ENCODE peak calls at places on chromosomes 11 and 22, in five cellular contexts. One of them, this sample, is unnamed.

GRCh38 chr11:73338279-73338678 is 30.2 kb downstream of the ARHGEF17 start:
- DNase-seq in dorsolateral prefrontal cortex: no peak
- DNase-seq in body of pancreas: no peak
- DNase-seq in A673: no peak
- DNase-seq in fibroblast of mammary gland: no peak
- DNase-seq in this sample: no peak

GRCh38 chr11:27296406-27296994 is 66.5 kb downstream of the CCDC34 start:
- DNase-seq in fibroblast of mammary gland: peak
- DNase-seq in dorsolateral prefrontal cortex: no peak
- DNase-seq in body of pancreas: no peak
- DNase-seq in A673: peak
- DNase-seq in this sample: peak

GRCh38 chr22:50244420-50245213 is at the start of gene TUBGCP6:
- DNase-seq in A673: peak
- DNase-seq in body of pancreas: peak
- DNase-seq in dorsolateral prefrontal cortex: peak
- DNase-seq in fibroblast of mammary gland: peak
- DNase-seq in this sample: peak

GRCh38 chr11:40688369-40688768 is 771.1 kb downstream of the LRRC4C start:
- DNase-seq in fibroblast of mammary gland: no peak
- DNase-seq in dorsolateral prefrontal cortex: no peak
- DNase-seq in A673: no peak
- DNase-seq in body of pancreas: no peak
- DNase-seq in this sample: no peak

GRCh38 chr22:39908737-39909136 is 7.9 kb downstream of the GRAP2 start:
- DNase-seq in fibroblast of mammary gland: peak
- DNase-seq in dorsolateral prefrontal cortex: no peak
- DNase-seq in A673: no peak
- DNase-seq in body of pancreas: no peak
- DNase-seq in this sample: no peak

GRCh38 chr11:68317147-68317785 is 4.9 kb downstream of the LRP5 start:
- DNase-seq in dorsolateral prefrontal cortex: no peak
- DNase-seq in A673: no peak
- DNase-seq in body of pancreas: no peak
- DNase-seq in fibroblast of mammary gland: no peak
- DNase-seq in this sample: no peak

GRCh38 chr11:13262096-13262495 is 15.5 kb upstream of the BMAL1 start:
- DNase-seq in body of pancreas: no peak
- DNase-seq in fibroblast of mammary gland: peak
- DNase-seq in dorsolateral prefrontal cortex: no peak
- DNase-seq in A673: no peak
- DNase-seq in this sample: peak

GRCh38 chr11:65526744-65527143 is 1.9 kb downstream of the SCYL1 start:
- DNase-seq in A673: no peak
- DNase-seq in body of pancreas: no peak
- DNase-seq in fibroblast of mammary gland: no peak
- DNase-seq in dorsolateral prefrontal cortex: no peak
- DNase-seq in this sample: no peak

GRCh38 chr22:17492247-17492646 is 71.1 kb upstream of the SLC25A18 start:
- DNase-seq in body of pancreas: no peak
- DNase-seq in A673: no peak
- DNase-seq in dorsolateral prefrontal cortex: peak
- DNase-seq in fibroblast of mammary gland: no peak
- DNase-seq in this sample: no peak

GRCh38 chr11:92050305-92050704 is 174.3 kb upstream of the FAT3 start:
- DNase-seq in A673: no peak
- DNase-seq in body of pancreas: no peak
- DNase-seq in fibroblast of mammary gland: no peak
- DNase-seq in dorsolateral prefrontal cortex: no peak
- DNase-seq in this sample: no peak

GRCh38 chr11:109970516-109971183 is 122.5 kb upstream of the ZC3H12C start:
- DNase-seq in body of pancreas: no peak
- DNase-seq in dorsolateral prefrontal cortex: no peak
- DNase-seq in fibroblast of mammary gland: no peak
- DNase-seq in A673: no peak
- DNase-seq in this sample: no peak

GRCh38 chr11:57321996-57322880 is 2.5 kb downstream of the TNKS1BP1 start:
- DNase-seq in A673: peak
- DNase-seq in dorsolateral prefrontal cortex: peak
- DNase-seq in fibroblast of mammary gland: peak
- DNase-seq in body of pancreas: peak
- DNase-seq in this sample: peak

GRCh38 chr11:6646040-6646439 is 9.6 kb downstream of the DCHS1 start:
- DNase-seq in A673: no peak
- DNase-seq in body of pancreas: no peak
- DNase-seq in fibroblast of mammary gland: peak
- DNase-seq in dorsolateral prefrontal cortex: no peak
- DNase-seq in this sample: peak

GRCh38 chr22:45069925-45070324 is 60.1 kb upstream of the PHF21B start:
- DNase-seq in A673: no peak
- DNase-seq in dorsolateral prefrontal cortex: no peak
- DNase-seq in body of pancreas: no peak
- DNase-seq in fibroblast of mammary gland: no peak
- DNase-seq in this sample: no peak

GRCh38 chr11:120169981-120170698 is 32.2 kb upstream of the TRIM29 start:
- DNase-seq in A673: no peak
- DNase-seq in body of pancreas: no peak
- DNase-seq in dorsolateral prefrontal cortex: no peak
- DNase-seq in fibroblast of mammary gland: no peak
- DNase-seq in this sample: no peak

GRCh38 chr11:108199446-108200321 is 22.8 kb downstream of the NPAT start:
- DNase-seq in A673: no peak
- DNase-seq in dorsolateral prefrontal cortex: no peak
- DNase-seq in fibroblast of mammary gland: peak
- DNase-seq in body of pancreas: no peak
- DNase-seq in this sample: peak

GRCh38 chr11:28366549-28367341 is 258.6 kb downstream of the METTL15 start:
- DNase-seq in dorsolateral prefrontal cortex: no peak
- DNase-seq in A673: no peak
- DNase-seq in body of pancreas: no peak
- DNase-seq in fibroblast of mammary gland: peak
- DNase-seq in this sample: peak

GRCh38 chr11:64165842-64166635 is at the start of gene MACROD1:
- DNase-seq in A673: peak
- DNase-seq in fibroblast of mammary gland: peak
- DNase-seq in body of pancreas: peak
- DNase-seq in dorsolateral prefrontal cortex: peak
- DNase-seq in this sample: peak

GRCh38 chr11:64161037-64161436 is 4.9 kb downstream of the MACROD1 start:
- DNase-seq in body of pancreas: no peak
- DNase-seq in fibroblast of mammary gland: no peak
- DNase-seq in dorsolateral prefrontal cortex: no peak
- DNase-seq in A673: no peak
- DNase-seq in this sample: no peak

GRCh38 chr11:64163951-64164350 is 2.0 kb downstream of the MACROD1 start:
- DNase-seq in fibroblast of mammary gland: no peak
- DNase-seq in dorsolateral prefrontal cortex: no peak
- DNase-seq in body of pancreas: no peak
- DNase-seq in A673: no peak
- DNase-seq in this sample: no peak

GRCh38 chr11:64164392-64165312 is 1.3 kb downstream of the MACROD1 start:
- DNase-seq in dorsolateral prefrontal cortex: no peak
- DNase-seq in A673: no peak
- DNase-seq in fibroblast of mammary gland: no peak
- DNase-seq in body of pancreas: peak
- DNase-seq in this sample: no peak

GRCh38 chr11:64165482-64165841 is 451 bp downstream of the MACROD1 start:
- DNase-seq in A673: peak
- DNase-seq in dorsolateral prefrontal cortex: no peak
- DNase-seq in fibroblast of mammary gland: no peak
- DNase-seq in body of pancreas: peak
- DNase-seq in this sample: no peak
- TF ChIP-seq CTCF in A673: peak
- TF ChIP-seq CTCF in dorsolateral prefrontal cortex: no peak
- TF ChIP-seq CTCF in fibroblast of mammary gland: no peak
- TF ChIP-seq CTCF in body of pancreas: no peak
- TF ChIP-seq CTCF in this sample: no peak

GRCh38 chr11:59556883-59557205 is 45.5 kb downstream of the OR4D9 start:
- DNase-seq in body of pancreas: no peak
- DNase-seq in dorsolateral prefrontal cortex: no peak
- DNase-seq in fibroblast of mammary gland: peak
- DNase-seq in A673: peak
- DNase-seq in this sample: no peak
- H3K4me3 ChIP-seq in body of pancreas: no peak
- H3K4me3 ChIP-seq in dorsolateral prefrontal cortex: peak
- H3K4me3 ChIP-seq in fibroblast of mammary gland: peak
- H3K4me3 ChIP-seq in A673: peak
- H3K4me3 ChIP-seq in this sample: peak

GRCh38 chr11:134485316-134485715 is 73.3 kb upstream of the B3GAT1 start:
- DNase-seq in dorsolateral prefrontal cortex: no peak
- DNase-seq in fibroblast of mammary gland: no peak
- DNase-seq in A673: no peak
- DNase-seq in body of pancreas: no peak
- DNase-seq in this sample: no peak

GRCh38 chr11:134482865-134483264 is 70.8 kb upstream of the B3GAT1 start:
- DNase-seq in A673: no peak
- DNase-seq in body of pancreas: no peak
- DNase-seq in fibroblast of mammary gland: no peak
- DNase-seq in dorsolateral prefrontal cortex: no peak
- DNase-seq in this sample: no peak

GRCh38 chr11:134482128-134482527 is 70.1 kb upstream of the B3GAT1 start:
- DNase-seq in body of pancreas: no peak
- DNase-seq in dorsolateral prefrontal cortex: no peak
- DNase-seq in fibroblast of mammary gland: no peak
- DNase-seq in A673: no peak
- DNase-seq in this sample: no peak

GRCh38 chr11:134483857-134484256 is 71.8 kb upstream of the B3GAT1 start:
- DNase-seq in A673: no peak
- DNase-seq in dorsolateral prefrontal cortex: no peak
- DNase-seq in fibroblast of mammary gland: no peak
- DNase-seq in body of pancreas: no peak
- DNase-seq in this sample: no peak

GRCh38 chr11:134483291-134483690 is 71.2 kb upstream of the B3GAT1 start:
- DNase-seq in dorsolateral prefrontal cortex: no peak
- DNase-seq in fibroblast of mammary gland: no peak
- DNase-seq in A673: no peak
- DNase-seq in body of pancreas: no peak
- DNase-seq in this sample: no peak
- TF ChIP-seq CTCF in dorsolateral prefrontal cortex: no peak
- TF ChIP-seq CTCF in fibroblast of mammary gland: no peak
- TF ChIP-seq CTCF in A673: no peak
- TF ChIP-seq CTCF in body of pancreas: no peak
- TF ChIP-seq CTCF in this sample: no peak

GRCh38 chr11:46682773-46683752 is 17.4 kb downstream of the ARHGAP1 start:
- DNase-seq in body of pancreas: no peak
- DNase-seq in A673: no peak
- DNase-seq in dorsolateral prefrontal cortex: no peak
- DNase-seq in fibroblast of mammary gland: peak
- DNase-seq in this sample: peak

GRCh38 chr11:46692450-46692849 is 8.0 kb downstream of the ARHGAP1 start:
- DNase-seq in dorsolateral prefrontal cortex: no peak
- DNase-seq in A673: no peak
- DNase-seq in body of pancreas: no peak
- DNase-seq in fibroblast of mammary gland: no peak
- DNase-seq in this sample: no peak

GRCh38 chr11:46690702-46691101 is 9.7 kb downstream of the ARHGAP1 start:
- DNase-seq in body of pancreas: no peak
- DNase-seq in A673: no peak
- DNase-seq in fibroblast of mammary gland: no peak
- DNase-seq in dorsolateral prefrontal cortex: no peak
- DNase-seq in this sample: no peak

GRCh38 chr11:46684364-46684763 is 16.1 kb downstream of the ARHGAP1 start:
- DNase-seq in fibroblast of mammary gland: no peak
- DNase-seq in body of pancreas: no peak
- DNase-seq in A673: no peak
- DNase-seq in dorsolateral prefrontal cortex: no peak
- DNase-seq in this sample: no peak

GRCh38 chr11:46686886-46687810 is 13.3 kb downstream of the ARHGAP1 start:
- DNase-seq in A673: no peak
- DNase-seq in fibroblast of mammary gland: peak
- DNase-seq in dorsolateral prefrontal cortex: no peak
- DNase-seq in body of pancreas: no peak
- DNase-seq in this sample: peak
- H3K4me3 ChIP-seq in A673: no peak
- H3K4me3 ChIP-seq in fibroblast of mammary gland: no peak
- H3K4me3 ChIP-seq in dorsolateral prefrontal cortex: no peak
- H3K4me3 ChIP-seq in body of pancreas: no peak
- H3K4me3 ChIP-seq in this sample: no peak

This sample was measured in fibroblast of the aortic adventitia.